ENCODE peak calls at places on chromosomes 7 and 10, in four cellular contexts. V is EH, O is NCI-H1417 treated with DMSO at 0.1 percent for 48 hours, G is PC-9. N is an unnamed sample.

GRCh38 chr10:114081911-114082583 is 38.4 kb downstream of the ADRB1 start:
- DNase-seq in O (no peak), G (no peak), V (no peak), N (no peak)

GRCh38 chr7:120054376-120055100 is 218.4 kb upstream of the KCND2 start:
- DNase-seq in O (no peak), G (no peak), V (no peak), N (no peak)

GRCh38 chr7:110918949-110919548 is 171.9 kb upstream of the LRRN3 start:
- DNase-seq in O (no peak), G (no peak), V (no peak), N (no peak)

GRCh38 chr7:41175435-41175834 is 527.5 kb downstream of the INHBA start:
- DNase-seq in G (peak), V (no peak), O (no peak), N (no peak)

GRCh38 chr7:141550694-141551079 is 523 bp upstream of the AGK start:
- DNase-seq in O (no peak), V (peak), G (no peak), N (no peak)

GRCh38 chr7:139588632-139589031 is 65.1 kb downstream of the CLEC2L start:
- DNase-seq in O (no peak), G (no peak), V (peak), N (no peak)

GRCh38 chr10:35216303-35216905 is 89.8 kb downstream of the CREM start:
- DNase-seq in O (no peak), V (no peak), G (no peak), N (no peak)

GRCh38 chr10:49768329-49768728 is 6.2 kb upstream of the OGDHL start:
- DNase-seq in G (no peak), O (no peak), V (no peak), N (no peak)

GRCh38 chr7:64907641-64908326 is 4.7 kb downstream of the ZNF273 start:
- DNase-seq in O (no peak), G (no peak), V (no peak), N (no peak)

GRCh38 chr7:28688651-28689050 is 269.5 kb downstream of the TRIL start:
- DNase-seq in O (no peak), G (no peak), V (peak), N (no peak)

GRCh38 chr7:3955751-3956696 is 655.0 kb downstream of the SDK1 start:
- DNase-seq in O (no peak), V (no peak), G (no peak), N (peak)

GRCh38 chr7:47672966-47673365 is 91.1 kb upstream of the TNS3 start:
- DNase-seq in O (no peak), G (peak), V (peak), N (no peak)